ENCODE peak calls at places on chromosomes 5 and 9, in ten cellular contexts. X, H, Q, J, I, U, F, T, W and R are unnamed samples.

GRCh38 chr5:66346869-66347268 is 202.8 kb downstream of the SREK1 start:
- DNase-seq in X (no peak), H (no peak), Q (no peak), J (no peak), I (no peak), U (no peak), F (no peak), T (no peak), W (no peak), R (no peak)

GRCh38 chr5:143108498-143109128 is 294.9 kb downstream of the NR3C1 start:
- DNase-seq in X (no peak), H (no peak), Q (no peak), J (peak; percentile 75), I (no peak), U (no peak), F (no peak), T (peak; percentile 53), W (no peak), R (no peak)

GRCh38 chr9:37486616-37487544 is 1.1 kb downstream of the POLR1E start:
- DNase-seq in X (peak; percentile 89), H (no peak), Q (no peak), J (peak; percentile 83), I (peak; percentile 56), U (no peak), F (peak; percentile 24), T (no peak), W (peak; percentile 81), R (peak; percentile 53)

GRCh38 chr9:110058304-110058953 is 149.5 kb downstream of the C9orf152 start:
- DNase-seq in X (peak; percentile 76), H (peak; percentile 3), Q (no peak), J (peak; percentile 73), I (peak; percentile 10), U (peak; percentile 14), F (no peak), T (peak; percentile 67), W (peak; percentile 65), R (peak; percentile 39)

GRCh38 chr5:635321-636055 is 23.3 kb downstream of the CEP72 start:
- DNase-seq in X (no peak), H (no peak), Q (no peak), J (no peak), I (no peak), U (no peak), F (no peak), T (no peak), W (no peak), R (no peak)

GRCh38 chr5:34639852-34640626 is 16.1 kb upstream of the RAI14 start:
- DNase-seq in X (no peak), H (no peak), Q (no peak), J (peak; percentile 48), I (no peak), U (no peak), F (no peak), T (no peak), W (no peak), R (no peak)

GRCh38 chr5:176535101-176535654 is 2.0 kb downstream of the RNF44 start:
- DNase-seq in X (peak; percentile 56), H (no peak), Q (peak; percentile 63), J (no peak), I (no peak), U (peak; percentile 45), F (no peak), T (no peak), W (peak; percentile 60), R (no peak)

GRCh38 chr5:10310073-10310779 is 2.5 kb upstream of the CMBL start:
- DNase-seq in X (peak; percentile 90), H (no peak), Q (no peak), J (peak; percentile 95), I (no peak), U (no peak), F (no peak), T (peak; percentile 40), W (peak; percentile 22), R (no peak)

GRCh38 chr9:134501266-134502181 is 140.1 kb upstream of the COL5A1 start:
- DNase-seq in X (no peak), H (no peak), Q (no peak), J (no peak), I (no peak), U (no peak), F (no peak), T (no peak), W (no peak), R (no peak)

GRCh38 chr5:10466446-10467073 is 24.9 kb downstream of the ROPN1L start:
- DNase-seq in X (no peak), H (no peak), Q (no peak), J (no peak), I (no peak), U (no peak), F (no peak), T (no peak), W (no peak), R (no peak)

GRCh38 chr5:161190778-161191177 is 338.8 kb upstream of the ATP10B start:
- DNase-seq in X (no peak), H (no peak), Q (no peak), J (no peak), I (no peak), U (no peak), F (no peak), T (no peak), W (no peak), R (no peak)

GRCh38 chr5:172724203-172724602 is 46.8 kb downstream of the DUSP1 start:
- DNase-seq in X (no peak), H (no peak), Q (no peak), J (no peak), I (no peak), U (no peak), F (no peak), T (no peak), W (no peak), R (no peak)

GRCh38 chr5:142108432-142109355 is at the start of gene NDFIP1:
- DNase-seq in X (peak; percentile 89), H (peak; percentile 12), Q (peak; percentile 86), J (peak; percentile 76), I (peak; percentile 82), U (peak; percentile 77), F (peak; percentile 88), T (peak; percentile 67), W (peak; percentile 78), R (peak; percentile 78)

GRCh38 chr5:92911851-92912250 is 669.2 kb downstream of the NR2F1-AS1 start:
- DNase-seq in X (no peak), H (no peak), Q (no peak), J (no peak), I (no peak), U (no peak), F (no peak), T (no peak), W (no peak), R (no peak)

GRCh38 chr9:123544007-123544827 is 188.2 kb downstream of the CRB2 start:
- DNase-seq in X (peak; percentile 47), H (no peak), Q (no peak), J (peak; percentile 33), I (peak; percentile 52), U (no peak), F (no peak), T (peak; percentile 23), W (peak; percentile 60), R (peak; percentile 57)

GRCh38 chr9:35490155-35490909 is 421 bp downstream of the RUSC2 start:
- DNase-seq in X (peak; percentile 3), H (no peak), Q (no peak), J (peak; percentile 24), I (peak; percentile 38), U (no peak), F (no peak), T (peak; percentile 11), W (no peak), R (peak; percentile 62)